ENCODE peak calls at places on chromosomes 7 and 10, in ten cellular contexts. K, B, U, C, F, L, Z, Q, N and I are unnamed samples.

GRCh38 chr7:36651404-36651803 is 72.9 kb downstream of the AOAH start:
- DNase-seq in K (no peak), B (no peak), U (no peak), C (no peak), F (no peak), L (no peak), Z (no peak), Q (peak), N (no peak), I (peak)

GRCh38 chr7:133613250-133613649 is 360.4 kb downstream of the EXOC4 start:
- DNase-seq in K (no peak), B (no peak), U (no peak), C (no peak), F (no peak), L (no peak), Z (no peak), Q (no peak), N (no peak), I (no peak)

GRCh38 chr10:70541738-70542564 is 60.6 kb downstream of the PRF1 start:
- DNase-seq in K (no peak), B (no peak), U (no peak), C (no peak), F (no peak), L (no peak), Z (no peak), Q (no peak), N (no peak), I (no peak)

GRCh38 chr7:47143344-47143743 is 438.6 kb downstream of the TNS3 start:
- DNase-seq in K (no peak), B (no peak), U (no peak), C (no peak), F (no peak), L (no peak), Z (no peak), Q (peak), N (no peak), I (peak)

GRCh38 chr7:2520131-2520807 is 695 bp downstream of the LFNG start:
- DNase-seq in K (no peak), B (no peak), U (no peak), C (peak), F (peak), L (no peak), Z (no peak), Q (peak), N (peak), I (peak)

GRCh38 chr7:28125381-28126046 is 55.1 kb downstream of the JAZF1 start:
- DNase-seq in K (no peak), B (no peak), U (no peak), C (peak), F (no peak), L (no peak), Z (no peak), Q (no peak), N (no peak), I (no peak)

GRCh38 chr10:99854860-99855259 is 72.4 kb downstream of the ABCC2 start:
- DNase-seq in K (peak), B (no peak), U (no peak), C (no peak), F (peak), L (no peak), Z (no peak), Q (peak), N (peak), I (peak)

GRCh38 chr10:51862149-51862548 is 162.8 kb upstream of the CSTF2T start:
- DNase-seq in K (no peak), B (no peak), U (no peak), C (no peak), F (no peak), L (no peak), Z (no peak), Q (no peak), N (no peak), I (no peak)

GRCh38 chr10:79298403-79299244 is 48.6 kb upstream of the PPIF start:
- DNase-seq in K (no peak), B (peak), U (peak), C (no peak), F (peak), L (no peak), Z (no peak), Q (peak), N (no peak), I (peak)

GRCh38 chr7:74012842-74013249 is 15.1 kb upstream of the ELN start:
- DNase-seq in K (no peak), B (no peak), U (no peak), C (peak), F (no peak), L (no peak), Z (no peak), Q (peak), N (no peak), I (peak)

GRCh38 chr10:103648951-103649532 is 155.5 kb downstream of the NEURL1 start:
- DNase-seq in K (peak), B (no peak), U (no peak), C (no peak), F (no peak), L (no peak), Z (no peak), Q (no peak), N (no peak), I (peak)

GRCh38 chr7:115924398-115924797 is 106.2 kb downstream of the TFEC start:
- DNase-seq in K (no peak), B (no peak), U (no peak), C (no peak), F (no peak), L (no peak), Z (no peak), Q (no peak), N (no peak), I (no peak)

GRCh38 chr7:130135208-130136205 is 65.2 kb downstream of the KLHDC10 start:
- DNase-seq in K (no peak), B (no peak), U (no peak), C (no peak), F (no peak), L (no peak), Z (no peak), Q (peak), N (no peak), I (peak)

GRCh38 chr10:7818295-7819125 is at the start of gene TAF3:
- DNase-seq in K (peak), B (peak), U (peak), C (peak), F (peak), L (peak), Z (peak), Q (peak), N (peak), I (peak)

GRCh38 chr7:70557281-70557680 is 574.7 kb upstream of the GALNT17 start:
- DNase-seq in K (no peak), B (no peak), U (no peak), C (no peak), F (no peak), L (no peak), Z (no peak), Q (no peak), N (peak), I (no peak)

GRCh38 chr7:106770191-106770590 is 94.9 kb upstream of the PIK3CG start:
- DNase-seq in K (no peak), B (no peak), U (no peak), C (no peak), F (peak), L (no peak), Z (no peak), Q (peak), N (no peak), I (peak)

GRCh38 chr7:134893920-134894319 is 92.4 kb upstream of the AGBL3 start:
- DNase-seq in K (no peak), B (no peak), U (no peak), C (no peak), F (no peak), L (no peak), Z (no peak), Q (no peak), N (no peak), I (no peak)

GRCh38 chr7:131692131-131692960 is 135.9 kb upstream of the PODXL start:
- DNase-seq in K (peak), B (peak), U (peak), C (peak), F (peak), L (no peak), Z (peak), Q (peak), N (peak), I (peak)

GRCh38 chr7:46191776-46192175 is 270.7 kb upstream of the IGFBP3 start:
- DNase-seq in K (no peak), B (no peak), U (no peak), C (no peak), F (no peak), L (no peak), Z (no peak), Q (peak), N (no peak), I (peak)

GRCh38 chr10:125024496-125025234 is 82.7 kb downstream of the ZRANB1 start:
- DNase-seq in K (no peak), B (no peak), U (no peak), C (no peak), F (no peak), L (no peak), Z (no peak), Q (no peak), N (peak), I (no peak)

GRCh38 chr7:98878365-98879197 is at the start of gene TRRAP:
- DNase-seq in K (peak), B (peak), U (peak), C (peak), F (peak), L (no peak), Z (peak), Q (peak), N (peak), I (peak)

GRCh38 chr10:8163824-8164223 is 109.3 kb downstream of the GATA3 start:
- DNase-seq in K (no peak), B (no peak), U (no peak), C (no peak), F (no peak), L (no peak), Z (no peak), Q (no peak), N (no peak), I (no peak)

GRCh38 chr7:128889121-128889520 is 21.4 kb downstream of the KCP start:
- DNase-seq in K (no peak), B (no peak), U (no peak), C (peak), F (no peak), L (no peak), Z (no peak), Q (no peak), N (no peak), I (no peak)

GRCh38 chr7:156655983-156656382 is 15.4 kb downstream of the RNF32 start:
- DNase-seq in K (no peak), B (no peak), U (no peak), C (no peak), F (no peak), L (no peak), Z (no peak), Q (no peak), N (no peak), I (no peak)

GRCh38 chr7:100693312-100694195 is 496 bp downstream of the GIGYF1 start:
- DNase-seq in K (no peak), B (no peak), U (no peak), C (peak), F (no peak), L (no peak), Z (no peak), Q (no peak), N (no peak), I (no peak)

GRCh38 chr7:140607441-140607989 is 33.1 kb downstream of the DENND2A start:
- DNase-seq in K (peak), B (no peak), U (no peak), C (no peak), F (no peak), L (no peak), Z (no peak), Q (peak), N (no peak), I (peak)

GRCh38 chr10:19931886-19932285 is 115.7 kb downstream of the PLXDC2 start:
- DNase-seq in K (no peak), B (no peak), U (no peak), C (no peak), F (no peak), L (no peak), Z (no peak), Q (no peak), N (no peak), I (no peak)

GRCh38 chr7:31710171-31710570 is 23.2 kb downstream of the PPP1R17 start:
- DNase-seq in K (no peak), B (no peak), U (no peak), C (peak), F (no peak), L (no peak), Z (no peak), Q (no peak), N (peak), I (no peak)

GRCh38 chr10:33136271-33136670 is 178.2 kb upstream of the ITGB1 start:
- DNase-seq in K (no peak), B (no peak), U (no peak), C (no peak), F (no peak), L (no peak), Z (no peak), Q (peak), N (no peak), I (peak)

GRCh38 chr10:100554902-100555301 is 19.2 kb downstream of the HIF1AN start:
- DNase-seq in K (no peak), B (no peak), U (no peak), C (no peak), F (no peak), L (no peak), Z (no peak), Q (no peak), N (no peak), I (no peak)

GRCh38 chr10:68153473-68154210 is 44.4 kb downstream of the MYPN start:
- DNase-seq in K (no peak), B (no peak), U (no peak), C (peak), F (peak), L (no peak), Z (no peak), Q (peak), N (no peak), I (peak)

GRCh38 chr7:44898059-44898458 is 12.7 kb upstream of the PURB start:
- DNase-seq in K (no peak), B (no peak), U (no peak), C (no peak), F (no peak), L (no peak), Z (no peak), Q (no peak), N (no peak), I (no peak)

GRCh38 chr10:79021331-79021907 is 47.3 kb upstream of the ZMIZ1 start:
- DNase-seq in K (no peak), B (no peak), U (no peak), C (no peak), F (no peak), L (no peak), Z (no peak), Q (no peak), N (no peak), I (no peak)

GRCh38 chr10:104642311-104643022 is 1.4 kb downstream of the SORCS3 start:
- DNase-seq in K (peak), B (peak), U (no peak), C (peak), F (no peak), L (no peak), Z (no peak), Q (peak), N (no peak), I (no peak)

GRCh38 chr10:129765664-129766550 is 198.2 kb downstream of the EBF3 start:
- DNase-seq in K (no peak), B (no peak), U (no peak), C (no peak), F (no peak), L (no peak), Z (no peak), Q (no peak), N (no peak), I (no peak)

GRCh38 chr7:113144839-113145238 is 26.5 kb upstream of the SMIM30 start:
- DNase-seq in K (no peak), B (no peak), U (no peak), C (no peak), F (no peak), L (no peak), Z (no peak), Q (no peak), N (no peak), I (no peak)

GRCh38 chr7:13988765-13989137 is 715 bp downstream of the ETV1 start:
- DNase-seq in K (peak), B (no peak), U (no peak), C (peak), F (no peak), L (no peak), Z (no peak), Q (peak), N (peak), I (peak)

GRCh38 chr10:132144086-132144485 is 42.7 kb upstream of the DPYSL4 start:
- DNase-seq in K (no peak), B (no peak), U (no peak), C (no peak), F (no peak), L (no peak), Z (no peak), Q (no peak), N (no peak), I (no peak)